ENCODE peak calls at places on chromosomes 7 and 10, in four cellular contexts. Q is GM12878, R is HepG2, E is H1. D is an unnamed sample. For H3K4me1, the result is how much of the 10 kb centered on the place peaks cover.

GRCh38 chr7:99791021-99791420 is 7.0 kb upstream of the CYP3A4 start:
- DNase-seq in Q (no peak), R (peak), E (no peak), D (no peak)

GRCh38 chr10:119325131-119325530 is 117.8 kb downstream of the GRK5 start:
- DNase-seq in Q (no peak), R (no peak), E (no peak), D (no peak)

GRCh38 chr10:68171539-68172080 is 60.3 kb downstream of the ATOH7 start:
- DNase-seq in Q (no peak), R (no peak), E (no peak), D (no peak)

GRCh38 chr10:103512166-103512565 is 18.7 kb downstream of the NEURL1 start:
- DNase-seq in Q (no peak), R (no peak), E (no peak), D (no peak)

GRCh38 chr10:108204528-108205313 is 1040.2 kb upstream of the SORCS1 start:
- DNase-seq in Q (peak), R (no peak), E (peak), D (peak)

GRCh38 chr7:1719913-1720312 is 49.8 kb downstream of the ELFN1 start:
- DNase-seq in Q (no peak), R (no peak), E (no peak), D (no peak)

GRCh38 chr7:50369408-50370026 is 65.0 kb downstream of the IKZF1 start:
- DNase-seq in Q (peak), R (peak), E (no peak), D (peak)

GRCh38 chr10:109889867-109890266 is 33.4 kb downstream of the XPNPEP1 start:
- DNase-seq in Q (no peak), R (no peak), E (no peak), D (no peak)

GRCh38 chr7:40839881-40840280 is 705.1 kb downstream of the SUGCT start:
- DNase-seq in Q (no peak), R (no peak), E (no peak), D (no peak)

GRCh38 chr10:10872035-10872673 is 145.5 kb upstream of the CELF2 start:
- DNase-seq in Q (no peak), R (no peak), E (no peak), D (no peak)

GRCh38 chr10:132276179-132276675 is 31.5 kb downstream of the STK32C start:
- DNase-seq in Q (no peak), R (no peak), E (no peak), D (no peak)

GRCh38 chr7:155265960-155266359 is 31.7 kb upstream of the INSIG1 start:
- DNase-seq in Q (no peak), R (no peak), E (no peak), D (no peak)

GRCh38 chr7:47402941-47403340 is 179.0 kb downstream of the TNS3 start:
- DNase-seq in Q (no peak), R (no peak), E (no peak), D (no peak)

GRCh38 chr7:158283016-158283974 is 304.3 kb downstream of the PTPRN2 start:
- DNase-seq in Q (no peak), R (no peak), E (no peak), D (no peak)

GRCh38 chr7:88305044-88305443 is 1.6 kb downstream of the STEAP4 start:
- DNase-seq in Q (no peak), R (no peak), E (no peak), D (no peak)

GRCh38 chr7:37642028-37642540 is 41.5 kb upstream of the GPR141 start:
- DNase-seq in Q (no peak), R (no peak), E (no peak), D (no peak)

GRCh38 chr7:23373151-23374004 is 74.2 kb downstream of the MALSU1 start:
- DNase-seq in Q (peak), R (no peak), E (no peak), D (no peak)

GRCh38 chr10:110069502-110069982 is 61.8 kb downstream of the ADD3 start:
- DNase-seq in Q (no peak), R (no peak), E (no peak), D (no peak)

GRCh38 chr10:99328579-99329237 is 448 bp upstream of the CNNM1 start:
- DNase-seq in Q (no peak), R (no peak), E (no peak), D (no peak)

GRCh38 chr7:45623740-45624391 is 49.7 kb downstream of the ADCY1 start:
- DNase-seq in Q (no peak), R (no peak), E (no peak), D (no peak)

GRCh38 chr7:3083350-3083749 is 39.7 kb upstream of the CARD11 start:
- DNase-seq in Q (no peak), R (no peak), E (no peak), D (no peak)

GRCh38 chr10:5071411-5072198 is 22.6 kb upstream of the AKR1C3 start:
- DNase-seq in Q (no peak), R (peak), E (no peak), D (no peak)

GRCh38 chr10:91162495-91163268 is 57.8 kb upstream of the PCGF5 start:
- DNase-seq in Q (no peak), R (peak), E (no peak), D (no peak)

GRCh38 chr7:144009361-144009760 is 9.2 kb downstream of the OR6B1 start:
- DNase-seq in Q (no peak), R (no peak), E (no peak), D (no peak)

GRCh38 chr10:13792011-13792410 is 205.2 kb downstream of the PRPF18 start:
- DNase-seq in Q (no peak), R (no peak), E (no peak), D (no peak)

GRCh38 chr7:74267756-74268565 is 13.8 kb upstream of the RFC2 start:
- DNase-seq in Q (no peak), R (no peak), E (no peak), D (no peak)

GRCh38 chr10:79608505-79609375 is 2.0 kb upstream of the SFTPA1 start:
- DNase-seq in Q (no peak), R (peak), E (peak), D (no peak)

GRCh38 chr10:122279725-122280141 is 8.6 kb downstream of the BTBD16 start:
- DNase-seq in Q (no peak), R (peak), E (no peak), D (no peak)

GRCh38 chr7:8232999-8233847 is 28.7 kb downstream of the ICA1 start:
- DNase-seq in Q (no peak), R (no peak), E (no peak), D (no peak)

GRCh38 chr7:115618676-115619075 is 411.9 kb downstream of the TFEC start:
- DNase-seq in Q (no peak), R (no peak), E (no peak), D (no peak)

GRCh38 chr10:86899128-86899527 is 58.3 kb downstream of the MMRN2 start:
- DNase-seq in Q (no peak), R (no peak), E (no peak), D (peak)

GRCh38 chr7:138186951-138187351 is 110.7 kb downstream of the AKR1D1 start:
- DNase-seq in Q (no peak), R (no peak), E (no peak), D (no peak)

GRCh38 chr7:97580205-97580604 is 151.7 kb upstream of the TAC1 start:
- DNase-seq in Q (no peak), R (no peak), E (no peak), D (no peak)

GRCh38 chr7:19101911-19102310 is 15.5 kb downstream of the TWIST1 start:
- DNase-seq in Q (no peak), R (no peak), E (no peak), D (no peak)

GRCh38 chr10:6722616-6723004 is 142.5 kb upstream of the PRKCQ start:
- DNase-seq in Q (no peak), R (no peak), E (no peak), D (no peak)

GRCh38 chr10:133438711-133439273 is 14.4 kb upstream of the SPRN start:
- DNase-seq in Q (peak), R (peak), E (no peak), D (no peak)

GRCh38 chr10:124150807-124151417 is 57.5 kb upstream of the CHST15 start:
- DNase-seq in Q (no peak), R (no peak), E (no peak), D (no peak)

GRCh38 chr10:133257489-133258065 is 19.1 kb downstream of the ADAM8 start:
- DNase-seq in Q (no peak), R (no peak), E (no peak), D (no peak)

DNA sequence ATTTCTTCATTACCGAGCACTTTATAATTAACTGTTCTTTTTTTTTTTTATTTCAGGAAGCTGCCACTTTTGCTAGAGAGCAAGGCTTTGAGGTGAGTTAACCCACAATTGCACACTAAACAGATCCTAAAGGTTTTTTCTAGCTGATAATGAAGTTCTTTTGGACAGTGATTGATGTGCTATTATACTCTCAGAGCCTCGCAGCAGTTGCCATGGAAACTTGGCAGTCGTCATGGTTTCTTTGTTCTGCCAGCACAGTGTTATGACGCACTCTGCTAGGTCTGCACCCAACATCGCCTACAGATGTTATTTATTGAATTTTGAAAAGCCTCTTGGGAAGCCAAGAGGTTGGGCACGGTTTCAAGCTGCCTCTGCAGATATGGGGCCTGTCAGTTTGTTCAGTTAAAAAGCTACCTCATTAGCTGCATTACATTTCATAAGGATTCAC is 237.2 kb upstream of the KAT6B start:
- DNase-seq in Q (peak), R (no peak), E (no peak), D (no peak)
- H3K4me1 ChIP-seq in Q (under half), R (under half), E (under half), D (under half)

GRCh38 chr10:117138838-117139580 is 939 bp upstream of the VAX1 start:
- DNase-seq in Q (no peak), R (no peak), E (no peak), D (no peak)

GRCh38 chr10:117136391-117136975 is 1.6 kb downstream of the VAX1 start:
- DNase-seq in Q (no peak), R (no peak), E (no peak), D (no peak)

GRCh38 chr10:117137911-117138642 is at the start of gene VAX1:
- DNase-seq in Q (no peak), R (no peak), E (no peak), D (no peak)

GRCh38 chr10:117135480-117136140 is 2.5 kb downstream of the VAX1 start:
- DNase-seq in Q (no peak), R (no peak), E (no peak), D (no peak)

GRCh38 chr10:117137031-117137910 is 799 bp downstream of the VAX1 start:
- DNase-seq in Q (no peak), R (no peak), E (no peak), D (no peak)
- TF ChIP-seq SUZ12 in Q (no peak), R (no peak), E (peak), D (no peak)

DNA sequence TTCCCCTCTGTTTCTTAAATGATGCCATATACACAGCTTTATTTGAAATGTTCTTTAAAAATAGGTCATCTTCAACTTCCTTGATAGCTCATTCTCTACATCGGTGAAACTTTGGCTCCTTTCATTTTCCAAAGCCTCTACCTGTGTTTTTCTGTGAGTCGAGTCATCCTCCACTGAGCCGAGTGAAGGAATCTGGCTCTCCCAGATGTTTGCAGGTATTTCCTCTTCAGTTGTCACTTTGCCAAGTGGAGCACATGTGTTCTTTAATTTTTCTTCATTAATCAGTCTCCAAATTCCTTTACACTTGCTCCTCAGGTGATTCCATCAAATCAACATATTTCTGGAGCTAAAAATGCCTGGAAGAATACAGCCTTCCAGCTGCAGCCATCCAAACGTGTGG is 152.0 kb downstream of the CHN2 start:
- DNase-seq in Q (no peak), R (no peak), E (no peak), D (no peak)
- TF ChIP-seq ZNF274 in Q (no peak), R (no peak), E (no peak), D (no peak)

GRCh38 chr10:96596422-96597407 is 9.9 kb upstream of the TM9SF3 start:
- DNase-seq in Q (no peak), R (peak), E (no peak), D (no peak)
- H3K4me1 ChIP-seq in Q (under half), R (under half), E (under half), D (under half)

DNA sequence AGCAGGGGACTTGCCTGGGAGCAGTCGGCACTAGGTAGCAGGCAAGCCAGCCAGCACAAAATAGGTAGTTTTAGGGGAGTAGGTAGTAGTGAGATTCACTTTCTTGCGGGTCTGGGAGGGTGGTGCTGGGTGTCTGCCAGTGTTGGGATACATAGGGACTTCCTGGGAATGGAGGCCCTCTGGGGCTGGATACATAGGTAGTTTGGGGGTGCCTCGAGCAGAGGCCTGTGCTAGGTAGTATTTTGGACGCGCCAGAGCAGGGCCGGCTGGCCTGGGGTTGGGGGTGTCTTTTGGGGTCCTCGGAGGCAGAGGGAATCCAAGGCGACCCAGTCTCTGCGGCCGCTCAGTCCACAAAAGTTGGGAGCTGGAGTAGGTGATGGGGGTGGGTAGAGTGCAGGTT is 2.0 kb upstream of the HOXA3 start:
- DNase-seq in Q (no peak), R (no peak), E (no peak), D (no peak)
- TF ChIP-seq SUZ12 in Q (no peak), R (no peak), E (no peak), D (no peak)

DNA sequence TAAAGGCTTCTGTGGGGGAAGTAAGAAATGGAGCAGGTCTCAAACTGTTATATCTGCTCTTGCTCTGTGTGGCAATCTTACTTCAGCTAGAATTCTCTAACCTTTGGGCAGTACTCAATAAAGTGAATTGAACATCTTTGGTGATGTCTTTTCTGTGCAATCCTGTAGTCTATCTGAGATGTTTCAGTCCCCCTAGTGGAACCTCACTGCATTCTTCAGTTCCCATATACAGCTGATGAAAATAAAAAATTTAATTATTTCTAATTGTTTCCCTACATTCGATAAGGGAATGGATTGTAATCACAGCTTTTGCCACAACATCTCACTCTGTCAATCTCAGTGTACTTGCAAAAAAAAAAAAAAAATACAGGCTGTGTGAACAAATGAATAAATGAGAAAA is 522.6 kb downstream of the DNAJB9 start:
- DNase-seq in Q (no peak), R (no peak), E (no peak), D (no peak)
- TF ChIP-seq ZNF274 in Q (no peak), R (no peak), E (no peak), D (no peak)

DNA sequence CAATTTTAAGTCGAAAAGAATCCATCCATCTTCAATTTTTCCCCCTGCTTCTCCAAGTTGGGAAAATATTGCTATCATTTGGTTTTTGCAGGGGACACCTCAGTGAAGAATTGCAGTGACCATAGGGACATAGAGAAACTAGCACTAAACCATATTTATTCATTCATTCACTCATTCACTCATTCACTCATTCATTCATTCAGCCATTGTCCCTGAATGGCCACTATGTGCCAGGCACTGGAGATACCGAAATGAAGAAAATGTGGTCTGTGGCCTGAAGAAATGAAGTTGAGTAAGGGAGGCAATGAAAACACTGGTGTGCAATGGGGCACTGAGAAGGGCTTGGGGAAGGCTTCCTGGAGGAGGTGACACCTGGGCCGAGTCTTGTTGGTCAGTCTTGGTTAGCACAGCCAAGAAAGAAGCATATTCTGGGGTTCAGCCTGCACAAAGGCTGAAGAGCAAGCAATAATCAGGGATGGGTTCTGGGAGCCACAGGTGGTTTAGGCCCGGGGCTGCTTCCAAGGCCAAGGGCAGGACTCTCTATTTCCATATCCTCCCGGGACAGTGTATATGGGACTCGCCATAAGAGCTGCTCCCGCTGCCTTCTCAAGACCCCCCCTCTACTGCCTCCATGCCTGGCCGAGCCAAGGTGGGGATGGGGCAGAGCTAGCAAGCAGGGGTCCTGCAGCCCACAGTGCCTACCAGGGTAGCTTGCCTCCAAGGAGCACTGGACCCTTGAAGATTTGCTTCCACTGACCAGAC is 25.5 kb upstream of the C10orf105 start:
- DNase-seq in Q (no peak), R (no peak), E (no peak), D (no peak)
- H3K4me1 ChIP-seq in Q (under half), R (under half), E (under half), D (under half)

GRCh38 chr10:96413151-96413787 is 54.5 kb upstream of the OPALIN start:
- DNase-seq in Q (no peak), R (no peak), E (no peak), D (no peak)
- TF ChIP-seq SUZ12 in Q (no peak), R (no peak), E (no peak), D (no peak)

D was measured in NT2/D1.